ENCODE peak calls at places on chromosomes 1 and 21, in seven cellular contexts. E is uterus; N is CD8-positive, alpha-beta T cell; Z is HCT116; R is ovary; O is heart left ventricle; I is IMR-90. X is an unnamed sample.
A peak's percentile ranks its signal among the peaks of the same experiment; 100 is the strongest.

GRCh38 chr1:219465247-219466093 is 147.4 kb downstream of the ZC3H11B start:
- DNase-seq in E (no peak), I (peak; percentile 60), N (no peak), R (no peak), O (no peak), Z (no peak), X (no peak)

GRCh38 chr1:183761871-183762270 is 43.0 kb upstream of the RGL1 start:
- DNase-seq in I (peak; percentile 39), O (no peak), E (no peak), Z (no peak), R (no peak), N (no peak), X (no peak)

GRCh38 chr1:145926706-145927072 is 595 bp downstream of the RBM8A start:
- DNase-seq in O (no peak), N (peak; percentile 6), E (no peak), I (no peak), R (no peak), Z (no peak), X (no peak)

GRCh38 chr1:198623920-198624647 is 14.8 kb upstream of the PTPRC start:
- DNase-seq in Z (no peak), R (no peak), E (no peak), O (no peak), I (peak; percentile 71), N (no peak), X (no peak)

GRCh38 chr1:65068202-65069011 is 79.6 kb upstream of the AK4 start:
- DNase-seq in I (peak; percentile 4), R (no peak), E (no peak), N (no peak), O (no peak), Z (no peak), X (no peak)

GRCh38 chr21:15071012-15071411 is 6.2 kb upstream of the NRIP1 start:
- DNase-seq in Z (no peak), R (no peak), I (no peak), O (no peak), E (no peak), N (no peak), X (no peak)

GRCh38 chr1:154501423-154502065 is 475 bp upstream of the TDRD10 start:
- DNase-seq in Z (no peak), N (peak; percentile 9), R (peak; percentile 77), E (peak; percentile 75), O (peak; percentile 64), I (no peak), X (peak; percentile 65)

GRCh38 chr1:38334930-38335592 is 288.5 kb upstream of the POU3F1 start:
- DNase-seq in Z (no peak), E (no peak), N (no peak), O (no peak), R (no peak), I (no peak), X (no peak)

GRCh38 chr1:86704972-86705632 is 726 bp downstream of the SH3GLB1 start:
- DNase-seq in R (peak; percentile 44), Z (peak; percentile 8), E (peak; percentile 48), O (peak; percentile 73), N (peak; percentile 38), I (peak; percentile 50), X (peak; percentile 65)

GRCh38 chr1:11649624-11650330 is 4.5 kb downstream of the FBXO2 start:
- DNase-seq in Z (no peak), O (no peak), I (no peak), N (no peak), R (no peak), E (no peak), X (peak; percentile 37)

GRCh38 chr1:175200626-175201025 is 8.1 kb upstream of the KIAA0040 start:
- DNase-seq in R (no peak), N (no peak), I (no peak), E (no peak), O (peak; percentile 51), Z (no peak), X (no peak)

GRCh38 chr21:39136711-39137110 is 46.5 kb downstream of the PSMG1 start:
- DNase-seq in E (no peak), N (no peak), O (no peak), R (no peak), I (peak; percentile 47), Z (no peak), X (no peak)

DNA sequence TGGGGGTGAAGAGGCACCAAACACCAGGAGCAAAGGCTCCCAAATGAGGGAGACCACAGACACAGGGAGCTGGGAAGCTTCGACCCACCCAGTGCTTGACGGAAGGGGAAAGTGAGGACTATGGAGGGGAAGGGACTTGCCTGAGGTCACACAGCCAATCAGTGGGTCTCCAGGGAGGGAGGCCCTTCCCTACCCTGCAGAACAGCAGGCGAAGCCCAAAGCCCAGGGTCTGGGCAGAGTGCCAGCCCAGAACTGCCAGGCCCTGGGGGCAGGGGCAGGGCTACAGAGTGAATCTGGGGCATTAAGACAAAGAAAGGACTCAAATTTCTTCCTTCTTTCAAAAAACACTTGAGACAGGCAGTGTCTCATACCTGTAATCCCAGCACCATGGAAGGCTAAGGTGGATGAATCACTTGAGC is 45.5 kb upstream of the ECE1 start:
- DNase-seq in R (peak; percentile 45), E (no peak), Z (no peak), N (no peak), O (no peak), I (no peak), X (peak; percentile 68)
- H3K27ac ChIP-seq in R (peak overlapping the region; percentile 81), E (peak overlapping the region; percentile 88), Z (peak overlapping the region; percentile 66), N (no peak overlapping the region), O (no peak overlapping the region), I (peak overlapping the region; percentile 17), X (peak overlapping the region; percentile 66)

GRCh38 chr21:36323032-36323431 is 3.0 kb downstream of the MORC3 start:
- DNase-seq in Z (no peak), O (no peak), E (no peak), N (no peak), R (no peak), I (peak; percentile 20), X (no peak)
- H3K27ac ChIP-seq in Z (no peak overlapping the region), O (no peak overlapping the region), E (peak overlapping the region; percentile 91), N (no peak overlapping the region), R (no peak overlapping the region), I (no peak overlapping the region), X (peak overlapping the region; percentile 97)

DNA sequence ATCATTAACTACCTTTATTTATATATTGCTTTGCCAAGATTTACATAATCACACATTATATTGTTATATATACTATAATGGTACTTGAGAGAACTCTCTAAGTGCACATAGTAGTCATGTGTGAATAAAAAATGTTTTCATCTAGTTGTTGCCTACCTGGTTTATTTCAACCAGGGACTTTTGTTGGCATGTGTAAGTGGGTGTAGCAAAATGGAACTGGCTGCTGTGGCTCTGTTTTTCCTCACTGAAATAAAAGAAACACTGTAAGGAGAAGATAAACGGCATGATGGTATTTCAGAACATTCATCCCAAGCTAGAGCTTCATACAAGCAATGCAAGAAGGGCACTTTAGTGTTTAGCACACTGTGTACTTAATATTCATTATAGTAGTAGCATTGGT is 14.9 kb downstream of the RBBP4 start:
- DNase-seq in O (no peak), I (no peak), Z (no peak), E (no peak), R (no peak), N (no peak), X (no peak)
- H3K27ac ChIP-seq in O (no peak overlapping the region), I (no peak overlapping the region), Z (no peak overlapping the region), E (no peak overlapping the region), R (no peak overlapping the region), N (no peak overlapping the region), X (no peak overlapping the region)

GRCh38 chr1:225480825-225481434 is 53.1 kb upstream of the LBR start:
- DNase-seq in O (no peak), N (peak; percentile 48), R (no peak), I (no peak), E (no peak), Z (peak; percentile 38), X (peak; percentile 48)
- H3K27ac ChIP-seq in O (no peak overlapping the region), N (no peak overlapping the region), R (no peak overlapping the region), I (no peak overlapping the region), E (no peak overlapping the region), Z (no peak overlapping the region), X (no peak overlapping the region)

GRCh38 chr1:28897789-28898188 is 16.6 kb upstream of the EPB41 start:
- DNase-seq in R (no peak), N (no peak), O (no peak), E (no peak), Z (no peak), I (no peak), X (no peak)
- H3K27ac ChIP-seq in R (no peak overlapping the region), N (no peak overlapping the region), O (no peak overlapping the region), E (peak overlapping the region; percentile 26), Z (no peak overlapping the region), I (no peak overlapping the region), X (no peak overlapping the region)

GRCh38 chr1:160540859-160541233 is 17.8 kb upstream of the SLAMF6 start:
- DNase-seq in E (no peak), N (no peak), Z (no peak), I (no peak), R (no peak), O (no peak), X (no peak)

GRCh38 chr1:160541622-160542302 is 18.7 kb upstream of the SLAMF6 start:
- DNase-seq in I (no peak), N (no peak), R (no peak), E (no peak), Z (no peak), O (no peak), X (no peak)

GRCh38 chr1:160539896-160540858 is 17.1 kb upstream of the SLAMF6 start:
- DNase-seq in O (no peak), I (no peak), R (no peak), Z (no peak), E (no peak), N (peak; percentile 43), X (no peak)

GRCh38 chr1:160537714-160538665 is 14.9 kb upstream of the SLAMF6 start:
- DNase-seq in I (no peak), O (no peak), E (no peak), Z (no peak), N (no peak), R (no peak), X (no peak)

GRCh38 chr1:160538985-160539651 is 16.1 kb upstream of the SLAMF6 start:
- DNase-seq in I (no peak), Z (no peak), O (no peak), R (no peak), N (no peak), E (no peak), X (no peak)
- H3K27ac ChIP-seq in I (no peak overlapping the region), Z (no peak overlapping the region), O (no peak overlapping the region), R (no peak overlapping the region), N (no peak overlapping the region), E (no peak overlapping the region), X (no peak overlapping the region)

DNA sequence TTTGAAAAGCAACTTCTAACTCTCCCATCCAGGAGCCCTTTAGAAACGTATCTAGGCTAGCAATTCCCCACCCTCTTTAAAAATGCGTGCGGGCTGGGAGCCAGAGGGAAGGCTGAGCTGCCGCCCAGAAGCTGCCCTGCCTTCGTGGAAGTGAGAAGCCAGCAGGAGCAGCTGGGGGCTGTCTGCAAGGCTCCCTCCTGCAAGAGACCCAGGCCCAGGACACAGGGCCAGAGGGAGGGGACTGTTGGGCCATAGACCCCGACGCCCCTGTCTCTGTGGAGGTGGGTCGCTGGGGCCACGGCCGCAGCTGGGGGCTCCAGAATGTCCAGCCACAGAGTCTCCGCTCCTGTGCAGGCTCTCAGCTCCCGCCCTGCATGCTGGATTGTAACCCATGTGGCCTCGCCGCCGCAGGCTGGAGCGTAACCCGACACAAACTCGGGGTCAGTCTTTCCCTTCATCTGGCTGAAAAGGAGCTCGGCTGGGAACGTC is 31.0 kb upstream of the COL6A2 start:
- DNase-seq in R (peak; percentile 76), N (no peak), Z (no peak), I (peak; percentile 56), O (peak; percentile 72), E (peak; percentile 77), X (no peak)
- H3K27ac ChIP-seq in R (peak overlapping the region; percentile 72), N (no peak overlapping the region), Z (no peak overlapping the region), I (peak overlapping the region; percentile 95), O (peak overlapping the region; percentile 10), E (peak overlapping the region; percentile 74), X (peak overlapping the region; percentile 65)